ENCODE peak calls at places on chromosomes 16 and 17, in six cellular contexts. W is Panc1, I is PC-3, A is natural killer cell, D is uterus, E is GM20000. R is an unnamed sample.

GRCh38 chr17:28843810-28844137 is 1.2 kb upstream of the FAM222B start:
- DNase-seq in I (no peak), A (no peak), E (no peak), D (no peak), W (no peak), R (no peak)

GRCh38 chr16:82037666-82038065 is 2.6 kb downstream of the HSD17B2 start:
- DNase-seq in E (no peak), W (no peak), D (no peak), A (no peak), I (no peak), R (no peak)

GRCh38 chr17:42833771-42834422 is 700 bp downstream of the PSME3 start:
- DNase-seq in I (no peak), A (no peak), E (no peak), W (no peak), D (no peak), R (no peak)

GRCh38 chr16:12155235-12155634 is 178.7 kb downstream of the SNX29 start:
- DNase-seq in I (no peak), E (no peak), D (no peak), W (no peak), A (no peak), R (no peak)

GRCh38 chr17:55708575-55708974 is 14.1 kb downstream of the TMEM100 start:
- DNase-seq in I (no peak), W (no peak), A (no peak), D (no peak), E (no peak), R (no peak)

GRCh38 chr17:48385303-48385702 is 44.7 kb downstream of the SKAP1 start:
- DNase-seq in W (no peak), E (no peak), A (no peak), D (no peak), I (no peak), R (no peak)

GRCh38 chr16:65122974-65123845 is 1.3 kb upstream of the CDH11 start:
- DNase-seq in D (peak; percentile 79), A (no peak), W (no peak), E (no peak), I (peak; percentile 48), R (no peak)

GRCh38 chr16:20675488-20676267 is 21.8 kb downstream of the ACSM1 start:
- DNase-seq in E (peak; percentile 46), W (no peak), D (peak; percentile 62), I (peak; percentile 54), A (peak; percentile 21), R (no peak)

GRCh38 chr17:58686980-58687379 is 4.9 kb downstream of the TEX14 start:
- DNase-seq in A (no peak), W (no peak), I (peak; percentile 68), E (no peak), D (no peak), R (no peak)

GRCh38 chr16:4361033-4361943 is 10.2 kb upstream of the PAM16 start:
- DNase-seq in D (no peak), I (no peak), W (no peak), A (no peak), E (no peak), R (no peak)

GRCh38 chr16:3190949-3191353 is 2.9 kb downstream of the OR1F1 start:
- DNase-seq in I (no peak), A (no peak), W (peak; percentile 38), D (no peak), E (peak; percentile 66), R (no peak)

GRCh38 chr17:17356149-17356930 is 53.2 kb downstream of the NT5M start:
- DNase-seq in E (peak; percentile 85), I (peak; percentile 94), A (peak; percentile 61), D (peak; percentile 70), W (peak; percentile 84), R (peak; percentile 67)

GRCh38 chr17:76841776-76842405 is 26.3 kb upstream of the MGAT5B start:
- DNase-seq in D (no peak), W (no peak), I (peak; percentile 17), E (no peak), A (no peak), R (no peak)

GRCh38 chr17:76886395-76886794 is 18.2 kb downstream of the MGAT5B start:
- DNase-seq in A (no peak), E (no peak), I (no peak), D (no peak), W (no peak), R (no peak)

GRCh38 chr16:89593841-89594240 is 18.3 kb downstream of the CPNE7 start:
- DNase-seq in E (no peak), D (no peak), A (no peak), W (no peak), I (no peak), R (no peak)

GRCh38 chr17:6323626-6324356 is 111.1 kb downstream of the AIPL1 start:
- DNase-seq in W (no peak), I (peak; percentile 23), A (no peak), E (no peak), D (peak; percentile 15), R (no peak)

GRCh38 chr16:56931253-56931768 is 631 bp upstream of the HERPUD1 start:
- DNase-seq in D (no peak), E (peak; percentile 73), I (no peak), A (no peak), W (no peak), R (no peak)

GRCh38 chr17:73118876-73119485 is 26.5 kb upstream of the SLC39A11 start:
- DNase-seq in I (no peak), E (no peak), W (no peak), A (no peak), D (no peak), R (no peak)

GRCh38 chr16:81488687-81489411 is 44.2 kb downstream of the CMIP start:
- DNase-seq in E (no peak), W (no peak), D (no peak), A (no peak), I (no peak), R (no peak)

GRCh38 chr16:16143038-16143763 is 80.1 kb downstream of the ABCC6 start:
- DNase-seq in A (no peak), D (no peak), W (no peak), I (peak; percentile 14), E (peak; percentile 36), R (no peak)
- TF ChIP-seq CTCF in A (no peak), D (no peak), W (no peak), I (peak; percentile 52), E (peak; percentile 14), R (peak; percentile 31)

GRCh38 chr17:1440921-1441320 is 15.1 kb downstream of the CRK start:
- DNase-seq in I (no peak), D (no peak), E (no peak), W (no peak), A (no peak), R (no peak)

GRCh38 chr17:1438593-1439083 is 17.4 kb downstream of the CRK start:
- DNase-seq in I (no peak), A (no peak), D (no peak), W (no peak), E (no peak), R (no peak)

GRCh38 chr17:1447061-1447460 is 9.0 kb downstream of the CRK start:
- DNase-seq in A (no peak), E (no peak), D (no peak), W (no peak), I (no peak), R (no peak)

GRCh38 chr17:1446201-1446600 is 9.8 kb downstream of the CRK start:
- DNase-seq in I (no peak), W (no peak), A (no peak), D (no peak), E (no peak), R (no peak)

GRCh38 chr17:1442187-1442586 is 13.8 kb downstream of the CRK start:
- DNase-seq in D (no peak), I (no peak), E (no peak), A (no peak), W (no peak), R (no peak)
- TF ChIP-seq CTCF in D (no peak), I (no peak), E (no peak), A (no peak), W (no peak), R (no peak)

GRCh38 chr16:72940886-72941285 is 107.0 kb downstream of the ZFHX3 start:
- DNase-seq in A (no peak), E (no peak), I (no peak), W (no peak), D (no peak), R (no peak)
- TF ChIP-seq CTCF in A (no peak), E (no peak), I (no peak), W (no peak), D (no peak), R (no peak)

DNA sequence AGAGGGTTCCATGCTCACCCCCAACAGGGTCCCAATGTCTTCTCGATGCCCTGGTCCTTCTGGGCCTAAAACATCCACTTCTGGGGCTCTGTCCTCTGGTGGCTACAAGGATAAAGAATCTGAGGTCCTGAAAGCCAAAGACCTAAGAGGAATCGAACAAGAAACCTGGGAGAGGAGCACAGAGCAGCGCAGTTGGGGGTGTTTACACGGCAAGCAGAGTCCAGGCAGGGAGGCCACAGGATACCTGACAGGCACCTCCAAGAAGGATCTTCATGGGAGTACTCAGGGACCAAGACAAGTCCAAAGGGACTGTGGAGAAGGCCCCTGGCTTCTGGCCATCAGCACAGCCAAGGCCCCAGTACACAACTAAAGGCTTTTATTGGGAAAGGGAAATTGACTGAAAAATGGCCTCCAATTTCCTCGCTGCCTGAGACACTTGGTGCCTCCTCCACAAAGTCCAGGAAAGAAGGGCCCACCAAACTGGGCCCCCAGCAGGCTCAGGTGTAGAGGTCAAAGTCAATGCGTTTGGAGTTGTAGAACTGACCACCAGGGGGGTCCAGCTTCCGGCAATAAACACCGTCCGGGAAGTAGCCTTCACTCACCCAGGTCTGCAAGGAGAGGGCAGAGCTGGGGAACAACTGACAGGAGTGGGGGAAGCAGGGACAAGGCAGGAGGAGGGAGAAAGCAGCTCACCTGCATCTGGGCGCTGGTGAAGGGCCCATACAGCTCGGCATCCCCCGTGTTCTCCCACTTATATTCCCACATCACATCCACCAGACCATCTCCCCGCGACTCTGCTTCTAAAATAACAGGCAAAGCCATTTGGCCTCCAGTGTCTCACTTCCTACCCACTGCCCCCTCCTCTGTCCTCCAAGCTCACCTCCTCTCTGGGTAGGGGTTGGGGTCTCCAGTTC is 2.4 kb downstream of the CD2BP2 start:
- DNase-seq in I (no peak), W (no peak), D (no peak), E (no peak), A (no peak), R (no peak)
- TF ChIP-seq CTCF in I (peak; percentile 18), W (no peak), D (no peak), E (no peak), A (no peak), R (peak; percentile 45)

GRCh38 chr17:78689029-78689428 is 93.0 kb downstream of the CYTH1 start:
- DNase-seq in W (no peak), A (no peak), I (peak; percentile 27), E (no peak), D (no peak), R (no peak)
- TF ChIP-seq CTCF in W (no peak), A (peak; percentile 18), I (peak; percentile 46), E (peak; percentile 7), D (no peak), R (no peak)

GRCh38 chr16:48864055-48864454 is 254.1 kb upstream of the N4BP1 start:
- DNase-seq in E (no peak), I (no peak), A (no peak), W (no peak), D (no peak), R (no peak)
- TF ChIP-seq CTCF in E (no peak), I (peak; percentile 21), A (no peak), W (no peak), D (no peak), R (peak; percentile 11)

R was measured in progenitor cell of endocrine pancreas.